ENCODE peak calls at places on chromosomes 3 and 15, in eight cellular contexts. G is stimulated activated CD8-positive, alpha-beta memory T cell treated with anti-CD3 and anti-CD28 coated beads, Interleukin-15, amount 100 ng/mL, for 4 hours; P is hypothalamus; K is H9; J is stomach; Y is KBM-7; D is activated CD8-positive, alpha-beta memory T cell treated with anti-CD3 and anti-CD28 coated beads for 48 hours; F is progenitor cell of endocrine pancreas. W is an unnamed sample.

GRCh38 chr3:132432639-132433038 is 15.3 kb downstream of the DNAJC13 start:
- DNase-seq in J (no peak), K (no peak), Y (no peak), P (no peak), F (no peak), D (no peak), G (no peak), W (no peak)

GRCh38 chr3:156207802-156208685 is 87.7 kb downstream of the KCNAB1 start:
- DNase-seq in J (no peak), Y (no peak), G (no peak), P (no peak), K (no peak), D (no peak), F (no peak), W (no peak)

GRCh38 chr3:49300595-49300994 is 23.6 kb upstream of the C3orf62 start:
- DNase-seq in F (no peak), P (no peak), Y (no peak), G (no peak), K (no peak), D (no peak), J (no peak), W (no peak)

GRCh38 chr3:37546876-37547275 is 314.8 kb upstream of the CTDSPL start:
- DNase-seq in P (no peak), Y (peak; percentile 45), D (no peak), F (no peak), J (no peak), K (no peak), G (no peak), W (no peak)

GRCh38 chr15:98856540-98856907 is 151.1 kb downstream of the PGPEP1L start:
- DNase-seq in Y (no peak), G (no peak), D (no peak), K (no peak), J (no peak), F (no peak), P (no peak), W (no peak)

GRCh38 chr3:58670506-58671125 is 4.0 kb upstream of the FAM3D start:
- DNase-seq in G (no peak), D (no peak), J (no peak), K (peak; percentile 12), F (no peak), P (no peak), Y (no peak), W (no peak)

GRCh38 chr3:129962600-129962999 is 11.9 kb upstream of the TRH start:
- DNase-seq in K (no peak), D (no peak), J (no peak), F (no peak), P (no peak), Y (no peak), G (no peak), W (no peak)

GRCh38 chr3:99515891-99516290 is 122.5 kb upstream of the COL8A1 start:
- DNase-seq in F (no peak), D (no peak), J (no peak), K (no peak), G (no peak), Y (no peak), P (no peak), W (no peak)

GRCh38 chr3:81395739-81396138 is 365.7 kb downstream of the GBE1 start:
- DNase-seq in Y (no peak), J (no peak), G (no peak), F (no peak), P (no peak), D (no peak), K (peak; percentile 42), W (no peak)

GRCh38 chr3:11140054-11140712 is 14.1 kb upstream of the HRH1 start:
- DNase-seq in Y (peak; percentile 97), P (no peak), K (no peak), G (no peak), F (no peak), D (no peak), J (peak; percentile 27), W (no peak)

GRCh38 chr15:68542771-68543544 is 35.8 kb upstream of the CORO2B start:
- DNase-seq in D (no peak), J (no peak), F (no peak), P (no peak), K (no peak), G (no peak), Y (no peak), W (no peak)

GRCh38 chr15:93164409-93164808 is 75.4 kb upstream of the RGMA start:
- DNase-seq in D (no peak), Y (no peak), F (no peak), G (no peak), P (no peak), J (no peak), K (no peak), W (no peak)

GRCh38 chr3:112635674-112636073 is 5.3 kb downstream of the CCDC80 start:
- DNase-seq in Y (no peak), G (no peak), D (no peak), P (no peak), F (no peak), K (no peak), J (no peak), W (no peak)